ENCODE peak calls at places on chromosomes 12 and 14, in five cellular contexts. D, H, Z, C and I are unnamed samples.

GRCh38 chr12:57611116-57611809 is at the start of gene ARHGEF25:
- DNase-seq in D (peak), H (peak), Z (peak), C (peak), I (peak)

GRCh38 chr12:108856428-108857157 is 790 bp downstream of the SSH1 start:
- DNase-seq in D (peak), H (peak), Z (peak), C (peak), I (peak)

GRCh38 chr14:71967709-71968108 is 35.5 kb downstream of the RGS6 start:
- DNase-seq in D (no peak), H (no peak), Z (no peak), C (no peak), I (no peak)

GRCh38 chr14:43765474-43765873 is 741.6 kb downstream of the FSCB start:
- DNase-seq in D (no peak), H (no peak), Z (no peak), C (no peak), I (no peak)

GRCh38 chr14:22388669-22389625 is 200.1 kb downstream of the DAD1 start:
- DNase-seq in D (peak), H (no peak), Z (peak), C (no peak), I (no peak)

GRCh38 chr12:2319747-2320146 is 267.0 kb downstream of the CACNA1C start:
- DNase-seq in D (no peak), H (no peak), Z (peak), C (no peak), I (no peak)

GRCh38 chr12:54421175-54421872 is 2.3 kb upstream of the ITGA5 start:
- DNase-seq in D (peak), H (no peak), Z (peak), C (no peak), I (no peak)

GRCh38 chr12:120242971-120243699 is 22.4 kb downstream of the PXN start:
- DNase-seq in D (no peak), H (no peak), Z (no peak), C (no peak), I (no peak)

GRCh38 chr12:12010277-12011031 is 60.3 kb upstream of the BCL2L14 start:
- DNase-seq in D (no peak), H (no peak), Z (peak), C (peak), I (no peak)

GRCh38 chr12:5432011-5432400 is at the start of gene NTF3:
- DNase-seq in D (no peak), H (no peak), Z (peak), C (no peak), I (no peak)

GRCh38 chr14:71521238-71521637 is 411.0 kb upstream of the RGS6 start:
- DNase-seq in D (no peak), H (no peak), Z (no peak), C (no peak), I (peak)

GRCh38 chr12:12776261-12776660 is 9.2 kb upstream of the APOLD1 start:
- DNase-seq in D (no peak), H (no peak), Z (peak), C (no peak), I (peak)

GRCh38 chr12:82015623-82016347 is 256.6 kb upstream of the PPFIA2 start:
- DNase-seq in D (no peak), H (no peak), Z (no peak), C (no peak), I (no peak)

GRCh38 chr14:23071244-23071974 is 14.1 kb upstream of the CDH24 start:
- DNase-seq in D (peak), H (peak), Z (peak), C (peak), I (peak)

GRCh38 chr12:53378705-53379388 is 1.1 kb upstream of the SP1 start:
- DNase-seq in D (no peak), H (no peak), Z (no peak), C (no peak), I (no peak)

GRCh38 chr12:52217223-52217622 is 15.8 kb upstream of the KRT7 start:
- DNase-seq in D (peak), H (peak), Z (no peak), C (peak), I (peak)

GRCh38 chr12:131990066-131990979 is 40.6 kb downstream of the EP400 start:
- DNase-seq in D (no peak), H (no peak), Z (no peak), C (no peak), I (no peak)

GRCh38 chr12:25970082-25970481 is 11.6 kb downstream of the RASSF8 start:
- DNase-seq in D (no peak), H (no peak), Z (no peak), C (no peak), I (no peak)

GRCh38 chr14:53956427-53957201 is at the start of gene BMP4:
- DNase-seq in D (peak), H (peak), Z (peak), C (peak), I (peak)

GRCh38 chr14:88270781-88271180 is 52.3 kb downstream of the KCNK10 start:
- DNase-seq in D (no peak), H (no peak), Z (no peak), C (no peak), I (peak)

GRCh38 chr12:14843425-14843887 is at the start of gene ART4:
- DNase-seq in D (no peak), H (no peak), Z (no peak), C (peak), I (peak)
- TF ChIP-seq POLR2A in D (no peak), H (no peak), Z (no peak), C (no peak), I (no peak)

GRCh38 chr14:58647777-58648176 is 10.0 kb downstream of the DACT1 start:
- DNase-seq in D (no peak), H (no peak), Z (no peak), C (no peak), I (no peak)

GRCh38 chr14:58645641-58646040 is 7.9 kb downstream of the DACT1 start:
- DNase-seq in D (no peak), H (no peak), Z (no peak), C (no peak), I (no peak)

GRCh38 chr14:58646479-58646878 is 8.7 kb downstream of the DACT1 start:
- DNase-seq in D (no peak), H (no peak), Z (no peak), C (no peak), I (no peak)

GRCh38 chr14:58656671-58657411 is 19.1 kb downstream of the DACT1 start:
- DNase-seq in D (no peak), H (no peak), Z (no peak), C (no peak), I (no peak)

DNA sequence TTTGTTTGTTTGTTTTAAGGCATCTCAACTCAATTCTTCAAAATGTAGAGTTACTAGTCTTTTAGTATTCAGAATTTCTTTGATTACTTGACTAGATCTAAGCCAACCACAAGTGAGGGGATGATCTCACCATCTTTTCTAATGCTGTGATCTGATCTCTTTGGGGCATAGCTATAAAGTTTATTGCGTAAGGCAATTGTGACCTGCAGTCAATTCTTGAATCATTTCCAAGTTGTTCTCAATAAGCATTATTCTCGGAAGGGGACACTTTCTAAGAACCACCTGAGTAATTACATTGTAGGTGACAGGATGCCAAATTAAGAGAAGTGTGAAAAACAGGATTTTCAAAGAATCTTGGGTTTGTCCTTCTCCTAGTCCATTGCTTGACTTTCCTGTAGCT is 13.1 kb downstream of the DACT1 start:
- DNase-seq in D (no peak), H (no peak), Z (no peak), C (no peak), I (no peak)
- TF ChIP-seq POLR2A in D (no peak), H (no peak), Z (no peak), C (no peak), I (no peak)

DNA sequence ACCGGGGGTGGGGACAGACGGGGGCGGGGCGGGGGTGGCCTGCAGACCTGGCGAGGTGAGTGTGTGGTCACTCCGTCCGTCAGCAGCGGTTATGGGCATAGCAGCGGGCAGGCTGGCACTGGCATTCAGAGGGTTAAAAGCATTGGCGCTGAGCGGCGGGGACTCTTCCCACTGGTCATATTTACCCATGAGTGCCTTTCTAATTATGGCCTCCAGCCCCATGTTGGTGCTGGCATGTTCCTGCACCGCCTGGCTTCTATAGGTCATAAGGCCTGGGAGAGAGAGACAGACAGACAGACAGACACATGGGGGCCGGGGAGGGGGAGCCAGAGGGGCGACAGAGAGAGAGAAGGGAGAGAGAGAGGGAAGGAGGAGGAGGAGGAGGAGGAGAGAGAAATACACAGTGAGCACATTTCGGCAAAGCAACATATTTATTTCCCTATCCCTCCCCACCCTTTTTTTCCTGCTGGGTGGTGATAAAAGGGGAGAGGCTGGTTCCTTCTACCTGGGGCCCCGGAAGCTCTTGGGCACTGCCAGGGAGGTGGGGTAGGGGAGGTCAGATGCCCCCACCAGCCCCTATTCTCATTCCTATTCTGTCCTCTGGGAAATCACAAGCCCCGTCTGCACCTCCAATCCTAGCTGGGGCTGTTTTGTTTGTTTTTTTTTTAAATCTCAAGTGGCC is 32.6 kb downstream of the RFLNA start:
- DNase-seq in D (no peak), H (no peak), Z (no peak), C (no peak), I (no peak)
- TF ChIP-seq POLR2A in D (no peak), H (no peak), Z (no peak), C (no peak), I (no peak)

DNA sequence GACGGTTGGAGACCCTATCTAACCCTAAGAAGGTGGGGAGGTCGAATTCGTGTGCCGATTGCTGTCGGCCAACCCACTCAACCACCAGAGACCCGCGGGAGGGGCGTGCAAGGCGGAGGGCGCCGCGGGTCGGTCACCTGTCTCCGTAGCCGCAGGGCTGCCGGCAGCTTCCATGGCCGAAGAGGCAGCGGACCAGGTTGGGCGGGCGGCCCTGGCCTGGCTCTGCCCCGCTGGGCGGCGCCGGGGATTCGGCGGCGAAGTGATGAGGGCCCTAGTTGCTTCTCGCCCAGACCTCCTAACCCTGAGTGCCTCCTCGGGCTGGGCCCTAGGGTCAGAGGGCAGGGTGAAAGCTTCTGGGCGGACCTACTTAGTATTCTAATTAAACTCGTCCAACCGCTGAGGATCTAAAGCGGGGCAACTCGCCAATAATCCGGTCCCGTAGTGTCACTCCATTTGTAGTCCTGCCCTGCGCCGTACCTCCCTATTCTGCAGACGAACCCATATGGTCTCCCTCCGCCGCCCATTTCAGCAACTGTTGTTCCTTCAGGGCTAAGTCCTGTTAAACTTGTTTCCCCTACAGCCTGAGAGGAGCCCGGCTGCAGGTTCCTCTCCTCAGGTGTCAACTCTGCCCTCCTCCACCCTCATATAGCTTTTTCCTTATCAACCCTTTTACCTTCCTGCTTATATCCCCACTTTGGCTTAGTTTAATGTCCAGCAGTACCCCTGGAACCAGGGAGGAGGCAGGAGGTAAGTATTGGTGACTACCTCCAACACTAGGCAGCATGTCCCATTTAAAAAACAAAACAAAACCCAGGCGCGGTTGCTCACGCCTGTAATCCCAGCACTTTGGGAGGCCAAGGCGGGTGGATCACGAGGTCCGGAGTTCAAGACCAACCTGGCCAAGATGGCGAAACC is at the start of gene PYM1:
- DNase-seq in D (peak), H (peak), Z (peak), C (peak), I (peak)
- TF ChIP-seq POLR2A in D (no peak), H (peak), Z (no peak), C (no peak), I (peak)